ENCODE peak calls at places on chromosomes 6 and 20, in ten cellular contexts. M, V, P, K, Q, D, H, J, T and S are unnamed samples. For H3K36me3, the result is how much of the 10 kb centered on the place peaks cover.

GRCh38 chr6:165010556-165011535 is 298.6 kb downstream of the C6orf118 start:
- DNase-seq in M (no peak), V (no peak), P (no peak), K (no peak), Q (no peak), D (no peak), H (no peak), J (peak), T (no peak), S (no peak)

GRCh38 chr6:130932438-130932837 is 105.2 kb downstream of the SMLR1 start:
- DNase-seq in M (no peak), V (no peak), P (no peak), K (no peak), Q (no peak), D (no peak), H (no peak), J (no peak), T (no peak), S (no peak)

GRCh38 chr6:4678506-4679300 is 97.5 kb upstream of the CDYL start:
- DNase-seq in M (no peak), V (no peak), P (no peak), K (no peak), Q (no peak), D (no peak), H (no peak), J (no peak), T (no peak), S (no peak)

GRCh38 chr20:326645-327031 is 1.3 kb downstream of the SOX12 start:
- DNase-seq in M (peak), V (no peak), P (peak), K (peak), Q (no peak), D (no peak), H (no peak), J (no peak), T (no peak), S (no peak)

GRCh38 chr6:170049641-170050491 is 241.0 kb downstream of the DLL1 start:
- DNase-seq in M (peak), V (peak), P (peak), K (peak), Q (peak), D (no peak), H (peak), J (no peak), T (no peak), S (no peak)

GRCh38 chr20:58224974-58225373 is 3.5 kb downstream of the ANKRD60 start:
- DNase-seq in M (no peak), V (no peak), P (no peak), K (no peak), Q (no peak), D (no peak), H (no peak), J (no peak), T (no peak), S (no peak)

GRCh38 chr6:29530671-29531310 is 28.7 kb downstream of the UBD start:
- DNase-seq in M (no peak), V (no peak), P (no peak), K (no peak), Q (no peak), D (no peak), H (no peak), J (no peak), T (no peak), S (no peak)

GRCh38 chr6:146673069-146673468 is 74.3 kb downstream of the ADGB start:
- DNase-seq in M (no peak), V (no peak), P (no peak), K (no peak), Q (no peak), D (no peak), H (no peak), J (no peak), T (no peak), S (no peak)

GRCh38 chr6:13261464-13261994 is 66.8 kb downstream of the TBC1D7 start:
- DNase-seq in M (no peak), V (peak), P (no peak), K (no peak), Q (no peak), D (no peak), H (no peak), J (no peak), T (no peak), S (no peak)

GRCh38 chr6:16639689-16640480 is 121.4 kb downstream of the ATXN1 start:
- DNase-seq in M (no peak), V (no peak), P (no peak), K (no peak), Q (no peak), D (no peak), H (no peak), J (peak), T (no peak), S (no peak)

GRCh38 chr6:52328303-52328662 is 33.7 kb upstream of the PAQR8 start:
- DNase-seq in M (no peak), V (peak), P (no peak), K (no peak), Q (no peak), D (no peak), H (no peak), J (no peak), T (no peak), S (no peak)

GRCh38 chr6:45387236-45387635 is 9.5 kb upstream of the SUPT3H start:
- DNase-seq in M (no peak), V (no peak), P (no peak), K (no peak), Q (no peak), D (no peak), H (no peak), J (peak), T (no peak), S (no peak)

GRCh38 chr6:21753571-21754108 is 160.1 kb downstream of the SOX4 start:
- DNase-seq in M (no peak), V (no peak), P (no peak), K (no peak), Q (no peak), D (no peak), H (no peak), J (peak), T (no peak), S (no peak)

GRCh38 chr6:43990627-43991619 is 136.3 kb downstream of the MRPL14 start:
- DNase-seq in M (peak), V (no peak), P (no peak), K (peak), Q (peak), D (no peak), H (peak), J (no peak), T (no peak), S (peak)
- H3K36me3 ChIP-seq in M (under half), V (under half), P (under half), K (under half), Q (under half), D (under half), H (under half), J (under half), T (under half), S (under half)

DNA sequence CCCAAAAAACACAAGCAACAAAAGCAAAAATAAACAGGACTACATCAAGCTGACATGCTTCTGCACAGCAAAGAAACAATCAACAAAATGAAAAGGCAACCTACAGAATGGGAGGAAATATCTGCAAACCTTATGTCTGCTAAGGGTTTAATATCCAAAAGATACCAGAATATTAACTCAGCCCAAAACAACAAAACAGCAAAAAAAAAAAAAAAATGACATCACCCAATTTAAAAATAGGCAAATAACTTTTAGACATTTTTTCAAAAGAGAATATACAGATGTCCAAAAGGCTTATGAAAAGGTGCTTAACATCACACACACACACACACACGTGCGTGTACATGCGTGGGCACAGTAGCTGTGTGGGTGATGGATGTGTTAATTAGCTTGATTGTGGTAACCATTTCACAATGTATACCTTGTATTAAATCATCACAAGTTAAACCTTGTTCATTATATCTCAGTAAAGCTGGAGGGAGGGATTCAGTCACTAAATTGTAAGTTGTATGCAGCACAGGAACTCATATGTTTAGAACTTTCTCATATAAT is 52.4 kb downstream of the QKI start:
- DNase-seq in M (no peak), V (no peak), P (no peak), K (no peak), Q (no peak), D (no peak), H (no peak), J (no peak), T (no peak), S (no peak)
- H3K4me3 ChIP-seq in M (no peak), V (no peak), P (no peak), K (no peak), Q (no peak), D (no peak), H (no peak), J (no peak), T (no peak), S (no peak)

DNA sequence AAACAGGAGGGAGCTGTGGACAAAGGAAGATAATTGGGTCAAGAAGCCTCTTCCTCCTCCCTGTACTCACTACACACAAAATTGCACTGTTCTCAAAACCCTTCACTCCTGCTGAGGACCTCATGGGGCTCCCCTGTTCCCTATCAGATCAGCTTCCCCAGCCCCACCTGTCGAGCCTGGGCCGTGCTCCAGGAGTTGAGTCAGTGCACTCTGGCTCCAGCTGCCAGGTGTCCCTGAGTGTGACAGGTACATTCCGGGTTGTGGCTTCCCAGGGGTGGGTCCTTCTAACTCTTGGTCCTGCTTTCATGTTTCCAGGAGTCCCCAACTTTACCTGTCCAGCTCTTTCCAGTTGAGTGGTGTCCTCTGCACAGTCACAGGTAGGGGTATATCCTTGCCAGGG is 8.4 kb downstream of the RAB5IF start:
- DNase-seq in M (no peak), V (peak), P (peak), K (peak), Q (no peak), D (no peak), H (no peak), J (no peak), T (no peak), S (no peak)
- H3K36me3 ChIP-seq in M (half or more), V (under half), P (half or more), K (under half), Q (half or more), D (under half), H (under half), J (under half), T (half or more), S (under half)

DNA sequence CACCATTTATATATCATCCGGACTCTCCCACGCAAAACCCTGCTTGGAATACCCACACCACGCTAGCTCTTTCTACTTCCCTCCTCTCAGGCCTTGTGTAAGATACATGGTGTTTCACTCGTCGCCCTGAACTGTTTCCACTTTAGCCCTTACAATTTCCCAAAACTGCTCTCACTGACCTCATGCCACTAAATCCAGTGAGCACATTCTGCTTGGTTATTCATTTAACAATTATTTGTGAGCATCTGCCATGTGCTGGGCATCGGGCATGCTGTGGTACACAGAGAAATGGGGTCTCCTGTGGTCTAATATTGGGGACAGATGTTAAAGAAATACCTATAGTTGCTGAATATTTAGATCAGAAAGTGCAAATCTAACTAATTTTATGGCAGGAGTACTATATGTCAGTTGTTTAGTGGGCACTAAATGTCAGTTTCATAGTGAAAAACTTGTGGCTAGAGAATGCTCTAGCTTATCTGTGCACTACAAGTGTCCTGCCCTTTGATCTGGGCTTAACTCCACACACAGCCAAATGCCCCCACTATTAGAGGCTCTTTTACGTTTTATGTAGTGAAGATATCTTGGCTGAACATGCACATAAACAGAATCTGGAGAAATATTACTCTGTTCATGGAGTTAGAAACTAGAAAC is 41.0 kb downstream of the PLEKHG1 start:
- DNase-seq in M (no peak), V (no peak), P (no peak), K (no peak), Q (no peak), D (no peak), H (no peak), J (no peak), T (no peak), S (no peak)
- H3K4me3 ChIP-seq in M (peak), V (no peak), P (no peak), K (no peak), Q (no peak), D (no peak), H (no peak), J (no peak), T (no peak), S (no peak)

GRCh38 chr20:63278661-63279060 is 6.0 kb downstream of the ARFGAP1 start:
- DNase-seq in M (no peak), V (no peak), P (peak), K (no peak), Q (no peak), D (no peak), H (no peak), J (no peak), T (no peak), S (no peak)
- H3K36me3 ChIP-seq in M (half or more), V (under half), P (half or more), K (under half), Q (half or more), D (under half), H (under half), J (half or more), T (half or more), S (under half)